ENCODE peak calls at places on chromosomes 4 and X, in ten cellular contexts. F is Calu3; P is iPS-NIHi11; K is activated CD4-positive, alpha-beta T cell treated with anti-CD3 and anti-CD28 coated beads for 1 hour; J is HEK293T; M is effector memory CD8-positive, alpha-beta T cell; A is naive thymus-derived CD8-positive, alpha-beta T cell; B is stimulated activated CD4-positive, alpha-beta T cell treated with anti-CD3 and anti-CD28 coated beads, Interleukin-12 subunit alpha, Interleukin-12 subunit beta, amount 100 ng/mL, for 48 hours; V is activated CD8-positive, alpha-beta T cell treated with anti-CD3 and anti-CD28 coated beads, Interleukin-2, amount 10 ng/mL, durations not matched to agents 7 days and 5 days; I is NCI-H1436 treated with DMSO at 0.1 percent for 48 hours. O is an unnamed sample.

GRCh38 chr4:53830511-53830910 is 233.9 kb downstream of the CHIC2 start:
- DNase-seq in B (no peak), P (no peak), V (no peak), M (no peak), F (no peak), I (no peak), A (no peak), K (no peak), J (no peak), O (no peak)

GRCh38 chr4:119328695-119329094 is 6.8 kb upstream of the FABP2 start:
- DNase-seq in I (no peak), P (no peak), M (no peak), K (no peak), A (no peak), B (no peak), J (no peak), F (no peak), V (no peak), O (no peak)

GRCh38 chr4:1718095-1718850 is 2.9 kb downstream of the TMEM129 start:
- DNase-seq in J (no peak), K (no peak), B (no peak), P (no peak), I (no peak), V (no peak), A (no peak), M (no peak), F (no peak), O (no peak)

GRCh38 chrX:13487731-13488505 is 81.5 kb upstream of the EGFL6 start:
- DNase-seq in F (peak), B (peak), I (no peak), J (peak), P (peak), A (peak), M (peak), K (no peak), V (peak), O (no peak)

GRCh38 chr4:64643841-64644240 is 234.6 kb upstream of the TECRL start:
- DNase-seq in P (no peak), M (no peak), I (no peak), K (no peak), B (no peak), J (no peak), A (no peak), V (no peak), F (no peak), O (no peak)

GRCh38 chr4:88097301-88097700 is 61.1 kb downstream of the ABCG2 start:
- DNase-seq in A (no peak), B (no peak), F (no peak), P (no peak), J (no peak), K (no peak), M (no peak), I (no peak), V (no peak), O (no peak)

GRCh38 chr4:20271954-20272353 is 20.2 kb downstream of the SLIT2 start:
- DNase-seq in P (no peak), A (no peak), B (no peak), F (no peak), V (no peak), I (no peak), J (no peak), K (no peak), M (no peak), O (no peak)

GRCh38 chrX:10087391-10087790 is 69.4 kb upstream of the CLCN4 start:
- DNase-seq in I (no peak), F (no peak), V (no peak), A (no peak), K (no peak), B (no peak), P (no peak), M (no peak), J (no peak), O (no peak)

GRCh38 chr4:9931196-9931595 is 90.1 kb downstream of the SLC2A9 start:
- DNase-seq in V (no peak), K (no peak), F (no peak), J (no peak), A (no peak), P (no peak), B (no peak), M (no peak), I (no peak), O (no peak)

GRCh38 chrX:64151911-64152310 is 53.6 kb downstream of the AMER1 start:
- DNase-seq in V (no peak), F (no peak), B (no peak), I (no peak), J (no peak), M (no peak), K (no peak), P (no peak), A (no peak), O (no peak)

GRCh38 chr4:163332526-163333405 is at the start of gene NPY1R:
- DNase-seq in A (no peak), P (peak), M (no peak), J (peak), V (peak), F (peak), I (no peak), K (no peak), B (peak), O (peak)

GRCh38 chr4:7938513-7939376 is 916 bp downstream of the AFAP1 start:
- DNase-seq in M (no peak), K (peak), I (no peak), P (peak), F (peak), J (peak), B (no peak), V (no peak), A (no peak), O (no peak)

GRCh38 chrX:24396236-24396929 is 35.9 kb downstream of the SUPT20HL1 start:
- DNase-seq in I (no peak), J (no peak), F (no peak), V (no peak), B (no peak), P (no peak), A (no peak), K (no peak), M (no peak), O (no peak)

GRCh38 chrX:108198420-108198819 is 106.8 kb downstream of the ATG4A start:
- DNase-seq in M (no peak), V (no peak), J (no peak), B (no peak), I (no peak), F (no peak), A (no peak), P (no peak), K (no peak), O (no peak)

GRCh38 chrX:121389976-121390709 is 342.7 kb downstream of the GLUD2 start:
- DNase-seq in J (no peak), P (no peak), F (peak), I (no peak), M (no peak), K (no peak), A (no peak), B (no peak), V (no peak), O (no peak)

GRCh38 chrX:48498374-48498809 is 10.4 kb upstream of the PORCN start:
- DNase-seq in K (no peak), P (no peak), F (peak), B (no peak), I (no peak), M (no peak), A (no peak), V (no peak), J (no peak), O (no peak)

O was measured in stimulated activated CD8-positive, alpha-beta memory T cell treated with anti-CD3 and anti-CD28 coated beads, Interleukin-4, amount 100 ng/mL, for 24 hours.